ENCODE peak calls at places on chromosomes 16 and 17, in six cellular contexts. Z is NCI-H774; I is activated CD4-positive, alpha-beta T cell treated with anti-CD3 and anti-CD28 coated beads for 48 hours; N is stimulated activated CD4-positive, alpha-beta T cell treated with anti-CD3 and anti-CD28 coated beads, Interleukin-2, amount 100 ng/mL, for 24 hours; H is NAMALWA; F is NCI-H1105. M is an unnamed sample.

GRCh38 chr16:56691885-56692284 is 9.6 kb downstream of the MT1X start:
- DNase-seq in I (no peak), F (peak; percentile 39), Z (no peak), N (no peak), H (no peak), M (no peak)

GRCh38 chr16:86498155-86498651 is 12.1 kb upstream of the FOXF1 start:
- DNase-seq in F (no peak), N (no peak), I (no peak), H (no peak), Z (no peak), M (no peak)

GRCh38 chr16:57863434-57864160 is 61.3 kb upstream of the KIFC3 start:
- DNase-seq in H (no peak), I (no peak), N (no peak), Z (peak; percentile 34), F (no peak), M (peak; percentile 10)

GRCh38 chr16:54936979-54937672 is 6.5 kb downstream of the IRX5 start:
- DNase-seq in N (peak; percentile 34), Z (peak; percentile 38), H (peak; percentile 17), F (no peak), I (peak; percentile 51), M (no peak)

GRCh38 chr17:44878627-44879221 is 20.5 kb downstream of the EFTUD2 start:
- DNase-seq in H (peak; percentile 67), N (peak; percentile 14), Z (no peak), F (no peak), I (peak; percentile 28), M (peak; percentile 64)

GRCh38 chr17:73199751-73200317 is 7.0 kb downstream of the COG1 start:
- DNase-seq in H (no peak), Z (no peak), F (no peak), N (no peak), I (no peak), M (no peak)

GRCh38 chr17:39755550-39756375 is 18.0 kb downstream of the GRB7 start:
- DNase-seq in Z (no peak), N (peak; percentile 51), F (no peak), I (peak; percentile 67), H (peak; percentile 96), M (no peak)

GRCh38 chr17:49604314-49604869 is 28.7 kb downstream of the NXPH3 start:
- DNase-seq in Z (no peak), F (no peak), H (no peak), N (no peak), I (no peak), M (no peak)

GRCh38 chr17:74137416-74137815 is 66.1 kb upstream of the RPL38 start:
- DNase-seq in Z (no peak), N (no peak), I (no peak), F (no peak), H (no peak), M (no peak)

GRCh38 chr16:457732-458400 is 32.4 kb downstream of the RAB11FIP3 start:
- DNase-seq in F (no peak), Z (no peak), I (no peak), N (no peak), H (no peak), M (no peak)

GRCh38 chr17:41811549-41812175 is at the start of gene P3H4:
- DNase-seq in H (peak; percentile 72), F (peak; percentile 52), N (peak; percentile 76), Z (peak; percentile 74), I (peak; percentile 79), M (peak; percentile 77)

GRCh38 chr17:61202564-61202963 is 197.1 kb upstream of the TBX2 start:
- DNase-seq in F (no peak), I (no peak), N (no peak), Z (no peak), H (no peak), M (no peak)

GRCh38 chr17:69179227-69179952 is 37.7 kb upstream of the ABCA6 start:
- DNase-seq in F (no peak), Z (no peak), I (no peak), H (no peak), N (no peak), M (no peak)

GRCh38 chr17:77521076-77521475 is 380.3 kb downstream of the SEC14L1 start:
- DNase-seq in F (no peak), Z (no peak), N (no peak), H (no peak), I (no peak), M (no peak)

GRCh38 chr16:3578121-3578520 is 918 bp upstream of the NLRC3 start:
- DNase-seq in H (peak; percentile 50), N (peak; percentile 43), F (no peak), Z (no peak), I (peak; percentile 59), M (no peak)

GRCh38 chr16:20676268-20676828 is 21.1 kb downstream of the ACSM1 start:
- DNase-seq in Z (peak; percentile 63), F (no peak), H (no peak), I (no peak), N (no peak), M (peak; percentile 9)

GRCh38 chr16:28181557-28181914 is 30.2 kb downstream of the XPO6 start:
- DNase-seq in N (no peak), H (no peak), Z (no peak), I (no peak), F (no peak), M (no peak)

GRCh38 chr17:71237903-71238538 is 882.8 kb upstream of the SOX9 start:
- DNase-seq in Z (no peak), I (no peak), H (no peak), F (peak; percentile 11), N (no peak), M (peak; percentile 93)

GRCh38 chr17:31321481-31321880 is at the start of gene EVI2A:
- DNase-seq in Z (no peak), F (no peak), H (peak; percentile 91), I (peak; percentile 85), N (peak; percentile 69), M (no peak)

GRCh38 chr16:81723098-81723723 is 55.9 kb upstream of the PLCG2 start:
- DNase-seq in I (peak; percentile 34), H (peak; percentile 93), F (peak; percentile 55), Z (peak; percentile 46), N (peak; percentile 18), M (peak; percentile 80)

GRCh38 chr17:57557793-57558681 is 187.1 kb downstream of the CCDC182 start:
- DNase-seq in Z (no peak), N (no peak), H (peak; percentile 80), I (no peak), F (no peak), M (peak; percentile 75)

GRCh38 chr16:85253127-85253941 is 141.1 kb upstream of the CIBAR2 start:
- DNase-seq in H (peak; percentile 85), F (no peak), N (peak; percentile 78), I (peak; percentile 77), Z (no peak), M (peak; percentile 26)

GRCh38 chr17:34840758-34841157 is 120.5 kb downstream of the CCT6B start:
- DNase-seq in H (no peak), Z (no peak), N (no peak), F (no peak), I (no peak), M (no peak)

GRCh38 chr17:54839022-54839806 is 61.4 kb upstream of the TOM1L1 start:
- DNase-seq in Z (no peak), H (no peak), I (no peak), F (no peak), N (no peak), M (no peak)

GRCh38 chr16:74291577-74292208 is 4.9 kb upstream of the PSMD7 start:
- DNase-seq in F (no peak), Z (no peak), H (no peak), I (no peak), N (no peak), M (no peak)

GRCh38 chr17:31888124-31888523 is 13.4 kb downstream of the UTP6 start:
- DNase-seq in N (no peak), F (no peak), I (no peak), Z (no peak), H (no peak), M (no peak)

GRCh38 chr17:5500247-5500803 is 14.0 kb downstream of the MIS12 start:
- DNase-seq in N (no peak), F (peak; percentile 47), H (no peak), Z (no peak), I (no peak), M (peak; percentile 16)

GRCh38 chr17:77779711-77780539 is 178.6 kb upstream of the TNRC6C start:
- DNase-seq in H (no peak), I (no peak), F (no peak), N (no peak), Z (no peak), M (no peak)

GRCh38 chr17:83179811-83180210 is 100.4 kb downstream of the METRNL start:
- DNase-seq in H (no peak), N (no peak), Z (no peak), I (no peak), F (no peak), M (no peak)

GRCh38 chr17:43599835-43600234 is 53.7 kb upstream of the ETV4 start:
- DNase-seq in Z (no peak), F (no peak), H (no peak), I (no peak), N (no peak), M (no peak)

GRCh38 chr17:76353004-76353598 is 615 bp downstream of the PRPSAP1 start:
- DNase-seq in F (no peak), Z (no peak), N (peak; percentile 36), I (no peak), H (peak; percentile 28), M (no peak)

GRCh38 chr16:745739-746138 is 4.9 kb upstream of the CIAO3 start:
- DNase-seq in Z (no peak), H (peak; percentile 56), F (no peak), I (peak; percentile 39), N (peak; percentile 47), M (no peak)

GRCh38 chr16:51500306-51500705 is 349.2 kb upstream of the SALL1 start:
- DNase-seq in N (no peak), H (no peak), Z (no peak), I (no peak), F (no peak), M (no peak)

GRCh38 chr16:23509763-23510153 is 536 bp downstream of the GGA2 start:
- DNase-seq in F (no peak), H (peak; percentile 48), N (peak; percentile 29), Z (no peak), I (peak; percentile 42), M (no peak)

GRCh38 chr16:30997000-30997886 is 12.2 kb downstream of the HSD3B7 start:
- DNase-seq in I (peak; percentile 86), Z (peak; percentile 48), H (peak; percentile 81), N (peak; percentile 85), F (peak; percentile 29), M (no peak)

GRCh38 chr17:49204521-49204920 is 5.9 kb downstream of the GNGT2 start:
- DNase-seq in Z (no peak), F (no peak), N (no peak), I (no peak), H (no peak), M (no peak)

GRCh38 chr17:10125761-10126553 is 72.4 kb downstream of the GAS7 start:
- DNase-seq in Z (no peak), I (no peak), H (no peak), N (no peak), F (no peak), M (no peak)

GRCh38 chr16:16071631-16072244 is 122.3 kb downstream of the ABCC1 start:
- DNase-seq in Z (no peak), N (no peak), I (no peak), F (no peak), H (no peak), M (no peak)

GRCh38 chr17:80457236-80457856 is 19.1 kb downstream of the NPTX1 start:
- DNase-seq in Z (no peak), H (no peak), I (no peak), F (no peak), N (no peak), M (no peak)

M was measured in NCI-H2227 treated with DMSO at 0.1 percent for 48 hours.